ENCODE peak calls at places on chromosomes 2 and 18, in five cellular contexts. S, K, Z, N and Y are unnamed samples.

GRCh38 chr2:67585400-67585799 is 188.3 kb downstream of the ETAA1 start:
- DNase-seq in K (no peak), N (peak), Z (no peak), S (no peak), Y (no peak)

GRCh38 chr2:168622559-168622958 is 166.5 kb downstream of the CERS6 start:
- DNase-seq in Z (no peak), S (no peak), K (no peak), N (no peak), Y (no peak)

GRCh38 chr2:46241344-46241743 is 55.9 kb upstream of the EPAS1 start:
- DNase-seq in Z (no peak), K (no peak), N (peak), S (peak), Y (no peak)

GRCh38 chr2:47072728-47073191 is 82.3 kb downstream of the STPG4 start:
- DNase-seq in N (peak), S (no peak), K (no peak), Z (no peak), Y (no peak)

GRCh38 chr18:23115683-23116096 is 19.6 kb upstream of the CABLES1 start:
- DNase-seq in N (no peak), Z (no peak), K (no peak), S (no peak), Y (no peak)

GRCh38 chr2:72129676-72130340 is 17.9 kb downstream of the CYP26B1 start:
- DNase-seq in S (no peak), Z (no peak), N (no peak), K (no peak), Y (peak)

GRCh38 chr2:27915874-27916273 is 25.3 kb downstream of the BABAM2 start:
- DNase-seq in Z (no peak), S (no peak), K (no peak), N (no peak), Y (no peak)

GRCh38 chr2:43217228-43218220 is 8.9 kb downstream of the ZFP36L2 start:
- DNase-seq in Z (no peak), K (no peak), S (no peak), N (no peak), Y (peak)

GRCh38 chr18:2425426-2426317 is 145.6 kb downstream of the METTL4 start:
- DNase-seq in K (no peak), S (no peak), Z (no peak), N (no peak), Y (no peak)

GRCh38 chr2:46009772-46010171 is 287.4 kb upstream of the EPAS1 start:
- DNase-seq in Z (no peak), S (no peak), N (no peak), K (no peak), Y (no peak)

GRCh38 chr2:108919571-108920373 is 69.2 kb downstream of the EDAR start:
- DNase-seq in Z (no peak), S (no peak), K (no peak), N (no peak), Y (no peak)

GRCh38 chr2:232533944-232534710 is 5.4 kb upstream of the CHRNG start:
- DNase-seq in K (no peak), Z (no peak), N (no peak), S (no peak), Y (no peak)

GRCh38 chr2:240762249-240762648 is 57.8 kb downstream of the KIF1A start:
- DNase-seq in Z (no peak), N (no peak), S (no peak), K (no peak), Y (no peak)

GRCh38 chr2:239268549-239268948 is 132.3 kb downstream of the HDAC4 start:
- DNase-seq in S (no peak), K (no peak), Z (no peak), N (peak), Y (no peak)

GRCh38 chr2:42113427-42113826 is 55.7 kb upstream of the EML4 start:
- DNase-seq in N (no peak), S (no peak), K (no peak), Z (no peak), Y (no peak)

GRCh38 chr2:1504311-1504750 is 91.1 kb downstream of the TPO start:
- DNase-seq in S (no peak), K (no peak), Z (no peak), N (no peak), Y (peak)

GRCh38 chr18:2223394-2223793 is 347.9 kb downstream of the METTL4 start:
- DNase-seq in N (no peak), S (no peak), Z (no peak), K (no peak), Y (no peak)

GRCh38 chr2:191976436-191976835 is 129.5 kb upstream of the CAVIN2 start:
- DNase-seq in Z (no peak), S (no peak), N (no peak), K (no peak), Y (no peak)

GRCh38 chr18:5510109-5510846 is 33.5 kb downstream of the EPB41L3 start:
- DNase-seq in S (no peak), Z (no peak), N (no peak), K (no peak), Y (no peak)

GRCh38 chr2:172113617-172114016 is 10.9 kb upstream of the DLX2 start:
- DNase-seq in Z (no peak), N (peak), K (no peak), S (no peak), Y (no peak)

GRCh38 chr2:160156665-160157064 is 43.4 kb downstream of the ITGB6 start:
- DNase-seq in K (no peak), N (no peak), Z (no peak), S (peak), Y (no peak)

GRCh38 chr2:9778012-9778411 is 65.3 kb upstream of the TAF1B start:
- DNase-seq in N (peak), Z (no peak), S (peak), K (no peak), Y (no peak)

GRCh38 chr18:37383036-37383788 is 182.4 kb downstream of the CELF4 start:
- DNase-seq in K (no peak), Z (no peak), S (no peak), N (no peak), Y (no peak)

GRCh38 chr18:24536326-24536725 is 75.9 kb downstream of the HRH4 start:
- DNase-seq in N (no peak), K (no peak), Z (no peak), S (no peak), Y (no peak)

GRCh38 chr18:36101943-36102342 is 27.2 kb downstream of the SLC39A6 start:
- DNase-seq in K (no peak), Z (no peak), N (no peak), S (no peak), Y (no peak)

GRCh38 chr18:43587538-43588153 is 310.4 kb upstream of the SYT4 start:
- DNase-seq in N (peak), S (no peak), K (no peak), Z (no peak), Y (peak)

GRCh38 chr2:237922641-237923361 is 44.0 kb upstream of the UBE2F start:
- DNase-seq in N (no peak), Z (no peak), S (peak), K (no peak), Y (no peak)

GRCh38 chr2:56231361-56231760 is 47.6 kb downstream of the CCDC85A start:
- DNase-seq in K (no peak), N (no peak), Z (no peak), S (no peak), Y (no peak)

GRCh38 chr2:179021258-179021657 is 28.7 kb downstream of the CCDC141 start:
- DNase-seq in N (no peak), Z (no peak), K (no peak), S (no peak), Y (no peak)

GRCh38 chr2:240786871-240787311 is 33.1 kb downstream of the KIF1A start:
- DNase-seq in N (no peak), S (no peak), Z (no peak), K (no peak), Y (no peak)

GRCh38 chr18:8260319-8260718 is 348.9 kb upstream of the RAB12 start:
- DNase-seq in S (no peak), N (no peak), Z (no peak), K (no peak), Y (no peak)